ENCODE peak calls at places on chromosomes 7 and 10, in eight cellular contexts. R is substantia nigra; T is effector CD4-positive, alpha-beta T cell; Q is ACHN; W is ELR; S is neuronal stem cell; B is islet precursor cell; M is HEK293T. X is an unnamed sample.

GRCh38 chr7:49089717-49090116 is 165.4 kb downstream of the CDC14C start:
- DNase-seq in S (no peak), W (no peak), T (no peak), B (no peak), R (no peak), M (no peak), Q (no peak), X (no peak)

GRCh38 chr7:116209561-116210070 is 723 bp upstream of the TES start:
- DNase-seq in W (peak), R (no peak), B (no peak), Q (no peak), T (no peak), S (no peak), M (no peak), X (no peak)

GRCh38 chr10:126599949-126600627 is 70.4 kb downstream of the C10orf90 start:
- DNase-seq in B (no peak), W (no peak), Q (no peak), R (no peak), M (no peak), T (no peak), S (no peak), X (no peak)

GRCh38 chr7:81501220-81501619 is 268.6 kb downstream of the HGF start:
- DNase-seq in T (no peak), Q (peak), M (no peak), S (no peak), R (no peak), B (no peak), W (peak), X (no peak)

GRCh38 chr10:119198438-119198837 is 8.9 kb upstream of the GRK5 start:
- DNase-seq in B (no peak), T (no peak), Q (no peak), S (no peak), M (no peak), W (peak), R (no peak), X (no peak)

GRCh38 chr10:93259126-93259525 is 185.4 kb downstream of the CYP26A1 start:
- DNase-seq in Q (no peak), W (no peak), R (no peak), M (no peak), B (no peak), S (no peak), T (no peak), X (no peak)

GRCh38 chr7:2193120-2193519 is 39.6 kb downstream of the MAD1L1 start:
- DNase-seq in B (peak), S (no peak), T (no peak), M (no peak), Q (no peak), W (no peak), R (no peak), X (no peak)

GRCh38 chr7:20798081-20798693 is 11.5 kb upstream of the SP8 start:
- DNase-seq in Q (peak), T (no peak), B (peak), M (peak), W (peak), S (peak), R (no peak), X (no peak)

GRCh38 chr10:132587175-132587574 is 49.6 kb downstream of the INPP5A start:
- DNase-seq in Q (no peak), R (no peak), T (no peak), W (no peak), B (no peak), S (no peak), M (no peak), X (no peak)

GRCh38 chr10:119408969-119409371 is 133.5 kb downstream of the RGS10 start:
- DNase-seq in Q (no peak), S (no peak), M (no peak), W (no peak), R (no peak), T (no peak), B (no peak), X (no peak)